ENCODE peak calls at places on chromosomes 11 and 22, in six cellular contexts. M, R, W, Q, C and T are unnamed samples.

GRCh38 chr11:65224939-65225283 is 36.9 kb upstream of the POLA2 start:
- ATAC-seq in M (no peak), R (peak), W (peak), Q (no peak), C (no peak), T (no peak)

GRCh38 chr11:112903310-112903709 is 57.9 kb upstream of the NCAM1 start:
- ATAC-seq in M (no peak), R (no peak), W (no peak), Q (no peak), C (no peak), T (no peak)

GRCh38 chr22:45876136-45877035 is 100.6 kb downstream of the WNT7B start:
- ATAC-seq in M (no peak), R (no peak), W (no peak), Q (no peak), C (no peak), T (no peak)

GRCh38 chr11:45654741-45655283 is 10.6 kb downstream of the CHST1 start:
- ATAC-seq in M (peak), R (no peak), W (no peak), Q (peak), C (no peak), T (no peak)

GRCh38 chr11:11501546-11502274 is 120.1 kb downstream of the GALNT18 start:
- ATAC-seq in M (no peak), R (no peak), W (peak), Q (no peak), C (no peak), T (no peak)

GRCh38 chr11:111693224-111693937 is 72.8 kb downstream of the PPP2R1B start:
- ATAC-seq in M (no peak), R (no peak), W (peak), Q (no peak), C (no peak), T (no peak)

GRCh38 chr11:119306373-119306890 is 10.5 kb downstream of the MCAM start:
- ATAC-seq in M (peak), R (no peak), W (peak), Q (peak), C (peak), T (no peak)

GRCh38 chr11:31887180-31887579 is 76.1 kb upstream of the PAX6 start:
- ATAC-seq in M (no peak), R (no peak), W (no peak), Q (no peak), C (no peak), T (no peak)

GRCh38 chr11:11536650-11537049 is 85.2 kb downstream of the GALNT18 start:
- ATAC-seq in M (no peak), R (no peak), W (no peak), Q (no peak), C (no peak), T (no peak)

GRCh38 chr11:103924166-103925013 is 112.0 kb upstream of the DDI1 start:
- ATAC-seq in M (no peak), R (no peak), W (no peak), Q (no peak), C (no peak), T (no peak)

GRCh38 chr11:111361874-111362273 is 17.2 kb downstream of the POU2AF1 start:
- ATAC-seq in M (no peak), R (no peak), W (peak), Q (no peak), C (no peak), T (no peak)

GRCh38 chr22:39567135-39567946 is 3.2 kb upstream of the CACNA1I start:
- ATAC-seq in M (peak), R (no peak), W (no peak), Q (peak), C (peak), T (peak)

GRCh38 chr22:37716708-37717107 is 19.9 kb downstream of the TRIOBP start:
- ATAC-seq in M (no peak), R (no peak), W (peak), Q (no peak), C (no peak), T (no peak)

GRCh38 chr11:82930734-82931133 is 29.2 kb downstream of the DDIAS start:
- ATAC-seq in M (no peak), R (no peak), W (no peak), Q (no peak), C (no peak), T (no peak)

GRCh38 chr22:23409976-23410375 is 170.1 kb downstream of the IGLL1 start:
- ATAC-seq in M (no peak), R (no peak), W (no peak), Q (no peak), C (no peak), T (no peak)

GRCh38 chr11:86687083-86687799 is 14.8 kb upstream of the ME3 start:
- ATAC-seq in M (no peak), R (no peak), W (peak), Q (peak), C (peak), T (no peak)

GRCh38 chr11:78101073-78101472 is 21.4 kb upstream of the NDUFC2 start:
- ATAC-seq in M (no peak), R (no peak), W (peak), Q (no peak), C (no peak), T (no peak)

GRCh38 chr11:29018631-29019030 is 910.4 kb downstream of the METTL15 start:
- ATAC-seq in M (no peak), R (no peak), W (no peak), Q (no peak), C (no peak), T (no peak)

GRCh38 chr11:94801866-94802460 is 33.8 kb downstream of the AMOTL1 start:
- ATAC-seq in M (no peak), R (no peak), W (no peak), Q (no peak), C (no peak), T (no peak)

GRCh38 chr11:121567988-121568387 is 115.2 kb upstream of the SORL1-AS1 start:
- ATAC-seq in M (no peak), R (no peak), W (no peak), Q (no peak), C (no peak), T (no peak)

GRCh38 chr22:22935546-22936157 is 48.0 kb downstream of the IGLL5 start:
- ATAC-seq in M (peak), R (no peak), W (no peak), Q (peak), C (peak), T (peak)

GRCh38 chr11:87892291-87892690 is 283.0 kb downstream of the RAB38 start:
- ATAC-seq in M (no peak), R (no peak), W (no peak), Q (no peak), C (no peak), T (no peak)